ENCODE peak calls at places on chromosomes 16 and 17, in nine cellular contexts. Y is tibial nerve; I is HFF-Myc; M is foreskin fibroblast; D is cardiac muscle cell; L is lung; O is GM23338; C is fibroblast of pulmonary artery; S is CD8-positive, alpha-beta T cell. A is an unnamed sample.

GRCh38 chr17:6936370-6937028 is 59.4 kb upstream of the ALOX12 start:
- DNase-seq in C (peak; percentile 26), L (peak; percentile 40), M (no peak), I (no peak), D (no peak), O (peak; percentile 59), S (no peak), Y (no peak), A (no peak)

GRCh38 chr17:2406903-2407790 is 6.3 kb upstream of the MNT start:
- DNase-seq in O (no peak), L (no peak), M (peak; percentile 92), I (no peak), C (peak; percentile 88), Y (peak; percentile 58), S (no peak), D (no peak), A (peak; percentile 46)

GRCh38 chr17:82933006-82933310 is 93.1 kb upstream of the ZNF750 start:
- DNase-seq in M (no peak), C (no peak), O (no peak), L (no peak), D (no peak), Y (no peak), I (no peak), S (no peak), A (no peak)

GRCh38 chr16:6827272-6827671 is 505.4 kb upstream of the RBFOX1 start:
- DNase-seq in D (no peak), C (no peak), O (no peak), L (no peak), S (no peak), I (no peak), M (no peak), Y (no peak), A (no peak)

GRCh38 chr17:10314332-10314731 is 58.5 kb downstream of the MYH13 start:
- DNase-seq in S (no peak), Y (no peak), O (no peak), D (no peak), I (no peak), C (no peak), L (no peak), M (no peak), A (no peak)

GRCh38 chr16:24769806-24770205 is 40.4 kb downstream of the TNRC6A start:
- DNase-seq in I (no peak), D (no peak), M (no peak), C (peak; percentile 92), O (no peak), S (no peak), L (no peak), Y (no peak), A (no peak)

GRCh38 chr17:28646039-28646754 is 1.2 kb upstream of the BLTP2 start:
- DNase-seq in M (no peak), I (no peak), S (no peak), Y (no peak), C (no peak), L (no peak), O (no peak), D (no peak), A (no peak)

GRCh38 chr17:12519956-12520594 is 145.6 kb upstream of the MYOCD start:
- DNase-seq in Y (no peak), C (no peak), O (no peak), D (no peak), S (no peak), I (no peak), M (no peak), L (no peak), A (no peak)

GRCh38 chr16:54437361-54437760 is 150.8 kb upstream of the IRX3 start:
- DNase-seq in M (no peak), L (no peak), Y (no peak), D (no peak), C (no peak), O (no peak), S (no peak), I (no peak), A (no peak)

GRCh38 chr16:12344577-12345343 is 368.2 kb downstream of the SNX29 start:
- DNase-seq in L (no peak), I (no peak), Y (no peak), S (no peak), C (no peak), M (no peak), D (no peak), O (no peak), A (no peak)

GRCh38 chr16:14071576-14072271 is 605 bp downstream of the MRTFB start:
- DNase-seq in C (peak; percentile 16), S (no peak), M (no peak), O (peak; percentile 41), I (no peak), Y (no peak), D (no peak), L (no peak), A (no peak)

GRCh38 chr16:58047557-58048348 is 22.2 kb downstream of the MMP15 start:
- DNase-seq in M (no peak), O (peak; percentile 43), C (peak; percentile 3), Y (no peak), L (no peak), S (no peak), I (no peak), D (no peak), A (no peak)

GRCh38 chr16:58049697-58050185 is 24.2 kb downstream of the MMP15 start:
- DNase-seq in O (no peak), I (no peak), Y (no peak), C (no peak), D (peak; percentile 52), M (no peak), L (no peak), S (no peak), A (no peak)

GRCh38 chr16:58046936-58047335 is 21.4 kb downstream of the MMP15 start:
- DNase-seq in L (no peak), O (no peak), S (no peak), D (no peak), M (no peak), I (no peak), Y (no peak), C (no peak), A (no peak)

GRCh38 chr16:58048914-58049696 is 23.6 kb downstream of the MMP15 start:
- DNase-seq in Y (no peak), I (no peak), L (no peak), C (no peak), D (no peak), S (no peak), M (no peak), O (no peak), A (no peak)

DNA sequence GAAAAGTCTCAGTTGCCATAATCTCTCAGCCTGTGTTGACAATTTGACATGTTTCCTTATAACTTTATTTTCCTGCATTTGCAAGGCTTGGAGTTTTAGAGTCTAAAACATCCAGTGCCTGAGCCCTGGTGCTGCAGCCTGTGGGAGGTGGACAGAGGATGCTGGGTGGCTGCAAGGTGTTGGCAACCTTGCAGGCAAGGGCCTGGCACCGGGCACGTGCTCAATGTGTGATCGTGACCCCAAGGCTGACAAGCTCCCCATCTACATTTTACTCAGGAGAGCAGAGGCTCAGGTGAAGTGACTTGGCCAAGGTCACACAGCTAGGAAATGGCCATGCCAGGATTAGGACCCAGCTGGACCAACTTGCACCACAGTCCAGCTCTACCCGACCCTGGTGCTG is 22.9 kb downstream of the MMP15 start:
- DNase-seq in M (no peak), Y (no peak), C (no peak), S (no peak), O (no peak), D (no peak), L (no peak), I (no peak), A (no peak)
- TF ChIP-seq CTCF in M (no peak), Y (no peak), C (no peak), S (no peak), O (no peak), D (no peak), L (no peak), I (no peak), A (no peak)

GRCh38 chr16:75250089-75250808 is 1.2 kb downstream of the BCAR1 start:
- DNase-seq in O (peak; percentile 59), C (no peak), S (no peak), M (no peak), Y (no peak), D (no peak), L (peak; percentile 50), I (no peak), A (no peak)
- TF ChIP-seq CTCF in O (no peak), C (no peak), S (no peak), M (no peak), Y (no peak), D (no peak), L (no peak), I (no peak), A (no peak)

DNA sequence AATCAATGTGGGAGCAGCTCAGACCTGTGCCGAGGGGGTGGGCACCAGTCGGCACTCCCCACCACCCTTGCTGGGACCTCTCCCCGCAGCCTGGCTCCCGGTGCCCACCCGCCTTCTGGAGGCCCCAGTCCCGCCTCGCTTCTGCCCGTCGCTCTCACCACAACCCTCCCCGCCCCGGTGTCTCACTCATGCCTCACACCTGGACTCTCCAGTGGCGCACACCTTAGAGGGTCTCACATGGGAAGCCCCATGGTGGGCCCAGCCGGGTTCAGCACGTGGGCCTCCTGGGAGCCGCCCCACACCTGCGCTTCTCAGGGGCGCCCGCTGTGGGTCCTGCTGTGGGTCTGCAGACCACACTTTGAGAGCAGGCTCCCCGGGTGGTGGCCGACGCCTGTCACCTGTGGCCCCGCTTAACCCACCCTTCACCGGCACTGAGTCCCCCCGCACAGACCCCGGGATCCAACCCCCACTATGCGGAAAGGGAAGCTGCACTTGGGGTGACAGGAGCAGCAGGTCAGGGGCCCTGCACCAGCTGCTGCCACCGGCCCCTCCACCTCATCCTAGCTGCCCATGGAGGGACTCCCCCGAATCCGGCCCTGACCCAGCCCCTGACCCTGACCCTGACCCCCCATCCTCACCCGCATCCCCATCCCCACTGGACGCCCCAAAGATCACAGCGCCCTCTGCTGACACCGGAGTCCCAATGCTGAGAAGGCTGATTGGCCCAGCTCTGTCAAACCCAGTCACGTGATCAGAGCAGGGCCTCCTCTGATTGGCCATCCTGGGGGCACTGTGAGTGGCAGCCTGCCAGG is 27.4 kb upstream of the SLC38A10 start:
- DNase-seq in M (no peak), D (no peak), L (no peak), I (no peak), Y (no peak), O (peak; percentile 69), S (no peak), C (no peak), A (no peak)
- TF ChIP-seq CTCF in M (peak; percentile 20), D (peak; percentile 22), L (no peak), I (peak; percentile 55), Y (no peak), O (peak; percentile 69), S (no peak), C (peak; percentile 18), A (no peak)

DNA sequence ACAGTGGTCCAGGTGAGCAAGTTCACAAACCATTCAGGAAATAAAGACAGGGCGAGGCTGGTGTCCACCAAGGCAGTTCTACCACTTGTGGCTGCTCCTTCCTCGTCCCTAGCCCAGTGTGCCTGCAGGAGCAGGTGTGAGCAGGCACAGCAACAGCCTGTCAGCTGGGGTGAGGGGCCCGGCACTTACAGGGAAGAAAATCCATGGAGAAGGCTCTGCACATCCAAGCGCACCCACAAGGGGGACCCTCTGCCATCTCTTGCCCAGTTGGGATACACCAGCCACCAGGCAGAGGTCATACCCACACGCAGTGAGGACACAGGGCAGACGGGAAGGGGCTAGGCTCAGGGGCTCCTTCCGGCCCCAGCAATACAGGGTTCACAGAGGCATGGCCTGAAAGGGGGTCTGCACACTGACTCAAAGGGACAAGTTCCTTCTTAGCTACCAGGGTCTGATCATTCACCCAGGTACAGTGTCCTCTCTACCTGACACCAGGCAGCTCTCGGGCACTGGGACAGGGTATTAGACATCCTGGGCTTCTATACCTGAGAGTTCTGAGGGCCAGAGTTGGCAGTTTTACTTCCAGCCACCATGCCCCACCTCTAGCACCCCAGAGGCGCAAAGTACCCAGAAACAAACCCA is 27.0 kb downstream of the CDIP1 start:
- DNase-seq in M (no peak), D (peak; percentile 89), Y (no peak), S (no peak), L (peak; percentile 36), I (no peak), O (peak; percentile 89), C (peak; percentile 54), A (no peak)
- TF ChIP-seq CTCF in M (peak; percentile 46), D (peak; percentile 59), Y (peak; percentile 30), S (no peak), L (no peak), I (peak; percentile 63), O (peak; percentile 86), C (peak; percentile 64), A (no peak)